ENCODE peak calls at places on chromosomes 16 and 17, in four cellular contexts. S, W, C and G are unnamed samples. For H3K4me1, the result is how much of the 10 kb centered on the place peaks cover.

GRCh38 chr17:43338886-43339516 is 59.8 kb upstream of the ARL4D start:
- DNase-seq in S (peak), W (peak), C (no peak), G (peak)

GRCh38 chr17:67532326-67532871 is 155.3 kb downstream of the PITPNC1 start:
- DNase-seq in S (no peak), W (no peak), C (no peak), G (no peak)

GRCh38 chr16:57570301-57571070 is 28.0 kb downstream of the ADGRG5 start:
- DNase-seq in S (no peak), W (no peak), C (no peak), G (no peak)

GRCh38 chr17:851986-852385 is 69.8 kb downstream of the MRM3 start:
- DNase-seq in S (no peak), W (no peak), C (no peak), G (no peak)

GRCh38 chr17:31877341-31877740 is 18.3 kb upstream of the COPRS start:
- DNase-seq in S (no peak), W (no peak), C (no peak), G (no peak)

GRCh38 chr17:66507103-66507923 is 204.9 kb downstream of the PRKCA start:
- DNase-seq in S (peak), W (peak), C (peak), G (no peak)

GRCh38 chr17:1787301-1787902 is 25.5 kb downstream of the SERPINF1 start:
- DNase-seq in S (peak), W (peak), C (peak), G (peak)

GRCh38 chr16:830107-830870 is 29.8 kb upstream of the GNG13 start:
- DNase-seq in S (no peak), W (no peak), C (no peak), G (no peak)

GRCh38 chr16:75249441-75249840 is 2.0 kb downstream of the BCAR1 start:
- DNase-seq in S (no peak), W (no peak), C (no peak), G (no peak)

GRCh38 chr16:31092330-31092729 is 2.3 kb downstream of the VKORC1 start:
- DNase-seq in S (no peak), W (no peak), C (no peak), G (no peak)

GRCh38 chr16:30555848-30556473 is 2.2 kb downstream of the ZNF764 start:
- DNase-seq in S (no peak), W (no peak), C (no peak), G (no peak)

GRCh38 chr17:75693500-75694481 is 26.7 kb downstream of the SAP30BP start:
- DNase-seq in S (no peak), W (peak), C (no peak), G (peak)

GRCh38 chr17:78781339-78782304 is at the start of gene CYTH1:
- DNase-seq in S (no peak), W (peak), C (peak), G (peak)

GRCh38 chr17:17381438-17382059 is 78.4 kb downstream of the NT5M start:
- DNase-seq in S (no peak), W (no peak), C (no peak), G (no peak)

GRCh38 chr16:17469011-17469741 is 1.6 kb downstream of the XYLT1 start:
- DNase-seq in S (no peak), W (peak), C (no peak), G (peak)

GRCh38 chr16:51327001-51327400 is 175.9 kb upstream of the SALL1 start:
- DNase-seq in S (no peak), W (peak), C (no peak), G (no peak)

GRCh38 chr16:23729503-23730424 is 16.7 kb upstream of the ERN2 start:
- DNase-seq in S (peak), W (peak), C (peak), G (peak)

GRCh38 chr16:76943936-76944335 is 247.1 kb upstream of the MON1B start:
- DNase-seq in S (no peak), W (peak), C (no peak), G (no peak)

GRCh38 chr16:8797364-8798173 is at the start of the genes PMM2 and TMEM186:
- DNase-seq in S (peak), W (peak), C (peak), G (peak)

GRCh38 chr16:53356478-53357207 is 77.6 kb upstream of the RBL2 start:
- DNase-seq in S (no peak), W (no peak), C (peak), G (no peak)

GRCh38 chr17:15091825-15092224 is 173.3 kb downstream of the PMP22 start:
- DNase-seq in S (no peak), W (no peak), C (no peak), G (no peak)

GRCh38 chr17:72284806-72285205 is 164.0 kb downstream of the SOX9 start:
- DNase-seq in S (no peak), W (no peak), C (no peak), G (no peak)

GRCh38 chr17:66610734-66611133 is 224.2 kb upstream of the CACNG5 start:
- DNase-seq in S (no peak), W (no peak), C (no peak), G (peak)

GRCh38 chr16:58661199-58661830 is 23.3 kb downstream of the SLC38A7 start:
- DNase-seq in S (peak), W (peak), C (peak), G (peak)

GRCh38 chr17:45036696-45037095 is 14.7 kb downstream of the DCAKD start:
- DNase-seq in S (no peak), W (no peak), C (no peak), G (peak)

GRCh38 chr16:11499295-11500089 is 87.2 kb downstream of the LITAF start:
- DNase-seq in S (peak), W (no peak), C (no peak), G (peak)

GRCh38 chr16:29230671-29231091 is 175.8 kb downstream of the NPIPB11 start:
- DNase-seq in S (no peak), W (peak), C (peak), G (no peak)

GRCh38 chr16:24151482-24151939 is 104.6 kb upstream of the CACNG3 start:
- DNase-seq in S (no peak), W (no peak), C (no peak), G (no peak)

GRCh38 chr17:42221886-42222745 is 27.8 kb upstream of the GHDC start:
- DNase-seq in S (no peak), W (peak), C (peak), G (peak)

DNA sequence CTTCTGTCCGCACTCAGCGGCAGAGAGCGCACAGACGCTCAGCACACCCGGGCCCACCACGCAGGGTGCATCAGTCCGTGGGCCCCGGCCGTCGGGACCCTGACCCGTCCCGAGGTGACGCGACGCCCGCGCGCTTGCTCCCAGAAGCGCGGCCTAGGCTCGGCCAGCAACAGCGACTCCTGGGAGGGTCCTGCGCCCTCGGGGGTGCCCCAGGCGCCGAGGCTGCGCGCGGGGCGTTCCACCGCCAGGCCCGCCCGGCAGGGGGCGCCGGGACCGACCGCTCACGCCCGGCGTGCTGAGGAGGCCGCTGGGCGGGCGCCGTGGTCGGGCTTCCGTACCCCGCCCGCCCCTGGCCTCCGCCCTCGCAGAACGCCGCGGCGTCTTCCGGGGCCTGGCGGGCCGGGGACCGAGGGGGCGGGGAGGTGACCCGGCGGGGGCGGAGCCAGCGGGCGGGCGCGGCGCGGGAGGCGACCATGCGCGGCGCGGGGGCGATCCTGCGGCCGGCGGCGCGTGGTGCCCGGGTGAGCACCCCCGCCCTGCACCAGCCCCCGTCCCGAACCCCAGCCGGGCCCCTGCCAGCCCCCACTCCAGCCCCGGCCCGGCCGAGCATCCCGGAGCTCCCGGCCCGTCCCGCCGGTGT is at the start of gene CISD3:
- DNase-seq in S (peak), W (peak), C (peak), G (peak)
- H3K4me1 ChIP-seq in S (under half), W (under half), C (half or more), G (under half)

DNA sequence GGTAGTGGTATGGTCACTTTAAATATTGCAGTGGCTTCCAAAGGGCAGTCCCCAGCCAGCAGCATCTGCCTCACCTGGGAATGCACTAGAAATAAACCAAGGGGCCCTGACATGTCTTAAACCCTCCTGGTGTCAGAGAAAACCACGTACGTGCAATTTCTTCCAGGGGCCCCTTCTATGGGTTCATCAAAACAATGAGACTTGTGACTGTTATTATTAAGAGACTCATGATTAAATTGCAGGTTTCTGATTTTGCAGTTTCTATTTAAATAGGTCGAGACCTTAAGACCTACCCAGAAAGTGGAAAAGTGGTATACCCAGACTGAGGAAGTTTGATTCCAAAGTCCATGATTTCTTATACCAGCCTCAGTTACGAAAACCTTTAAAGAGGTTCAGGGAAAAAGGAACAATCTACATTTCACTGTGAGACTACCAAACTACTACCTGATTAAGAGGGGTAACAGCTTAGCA is 746 bp upstream of the POLG2 start:
- DNase-seq in S (no peak), W (no peak), C (no peak), G (peak)
- H3K4me1 ChIP-seq in S (half or more), W (under half), C (under half), G (under half)

DNA sequence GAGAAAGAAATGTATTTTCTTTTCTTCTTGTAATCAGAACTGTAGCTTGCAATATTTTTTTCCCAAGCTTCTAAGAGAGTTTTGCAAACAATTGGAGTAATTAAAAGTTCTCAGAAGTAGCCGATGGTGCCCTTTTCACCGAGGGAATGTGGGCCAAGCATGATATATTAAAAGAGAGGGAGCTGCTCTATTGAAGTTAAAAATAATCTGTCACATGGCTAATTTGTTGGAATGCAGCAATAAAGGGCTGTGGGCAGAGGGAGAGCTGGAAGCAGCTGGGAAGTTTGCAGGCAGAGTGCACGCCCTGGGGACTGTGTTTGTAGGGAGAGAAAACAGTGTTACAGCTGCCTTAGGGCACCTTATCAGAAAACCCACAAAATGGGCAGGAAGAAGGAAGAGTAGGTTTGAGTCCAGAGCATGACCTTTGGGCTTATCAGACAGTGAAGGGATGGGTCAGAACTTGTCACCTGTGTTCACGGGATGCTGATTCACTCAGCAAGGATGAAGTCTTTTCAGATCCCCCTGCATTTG is 18.5 kb upstream of the TERF2 start:
- DNase-seq in S (peak), W (peak), C (peak), G (peak)
- H3K4me1 ChIP-seq in S (half or more), W (under half), C (under half), G (under half)

GRCh38 chr17:50219939-50220465 is 18.6 kb upstream of the COL1A1 start:
- DNase-seq in S (peak), W (peak), C (no peak), G (no peak)
- H3K4me1 ChIP-seq in S (under half), W (under half), C (under half), G (under half)

GRCh38 chr17:46866747-46867146 is 15.4 kb downstream of the WNT9B start:
- DNase-seq in S (no peak), W (no peak), C (no peak), G (no peak)

GRCh38 chr17:46865100-46865499 is 13.7 kb downstream of the WNT9B start:
- DNase-seq in S (no peak), W (peak), C (no peak), G (no peak)

GRCh38 chr17:46863383-46864121 is 12.2 kb downstream of the WNT9B start:
- DNase-seq in S (no peak), W (no peak), C (no peak), G (no peak)

GRCh38 chr17:46868689-46869187 is 17.4 kb downstream of the WNT9B start:
- DNase-seq in S (no peak), W (no peak), C (no peak), G (no peak)

GRCh38 chr17:46866325-46866724 is 14.9 kb downstream of the WNT9B start:
- DNase-seq in S (no peak), W (no peak), C (no peak), G (no peak)
- H3K4me1 ChIP-seq in S (under half), W (under half), C (under half), G (under half)

DNA sequence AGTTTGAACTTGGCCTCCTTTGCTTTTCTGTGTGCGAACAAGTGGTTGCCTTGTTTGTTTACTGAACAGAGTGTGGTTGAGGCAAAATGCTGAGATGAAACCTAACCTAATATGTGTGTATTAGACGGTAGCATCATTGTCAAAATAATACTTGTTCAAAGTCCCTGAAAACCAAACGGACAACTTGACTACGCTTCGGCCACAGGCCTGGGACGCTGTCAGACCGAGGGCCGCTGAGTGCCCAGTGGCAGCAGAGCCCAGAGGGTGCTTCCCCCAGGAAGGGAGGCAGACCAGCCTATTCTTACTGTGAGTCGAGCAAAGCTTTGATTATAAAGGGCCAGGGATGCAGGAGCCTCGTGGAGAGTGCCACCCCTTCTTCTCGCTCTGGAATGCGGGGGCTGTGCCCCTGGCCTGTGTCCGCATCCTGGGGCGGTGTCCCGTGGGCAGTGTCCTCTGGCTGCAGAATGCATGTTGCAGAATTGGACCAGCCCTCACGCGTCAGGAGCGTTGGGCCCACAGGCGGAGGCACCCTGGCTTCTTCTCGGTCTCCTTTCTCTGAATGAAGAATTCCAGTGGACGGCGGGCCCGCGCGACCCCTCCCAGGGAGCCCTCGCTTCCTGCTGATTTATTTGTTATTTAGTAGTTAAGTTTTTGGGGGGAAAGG is 5.2 kb downstream of the ACSF3 start:
- DNase-seq in S (no peak), W (no peak), C (no peak), G (no peak)
- H3K4me1 ChIP-seq in S (under half), W (under half), C (half or more), G (under half)